ENCODE peak calls at places on chromosomes 4 and X, in four cellular contexts. M is lower leg skin, E is IMR-90, F is cardiac muscle cell. H is an unnamed sample.

GRCh38 chrX:1477229-1477628 is 24.5 kb upstream of the ASMTL start:
- DNase-seq in M (no peak), E (no peak), F (no peak), H (no peak)

GRCh38 chr4:153474251-153474650 is 8.1 kb downstream of the TMEM131L start:
- DNase-seq in M (no peak), E (no peak), F (no peak), H (no peak)

GRCh38 chr4:38523524-38524448 is 140.2 kb upstream of the KLF3 start:
- DNase-seq in M (peak), E (no peak), F (no peak), H (peak)

GRCh38 chr4:87050596-87050995 is 115.8 kb downstream of the AFF1 start:
- DNase-seq in M (no peak), E (no peak), F (peak), H (no peak)

GRCh38 chrX:154531626-154532025 is 15.0 kb downstream of the G6PD start:
- DNase-seq in M (no peak), E (peak), F (no peak), H (peak)

GRCh38 chr4:13527983-13528822 is 16.1 kb downstream of the NKX3-2 start:
- DNase-seq in M (no peak), E (no peak), F (no peak), H (no peak)

GRCh38 chrX:23398570-23398969 is 63.9 kb downstream of the PTCHD1 start:
- DNase-seq in M (no peak), E (no peak), F (no peak), H (no peak)

GRCh38 chr4:8709729-8710360 is 117.3 kb downstream of the CPZ start:
- DNase-seq in M (no peak), E (no peak), F (no peak), H (no peak)

GRCh38 chrX:25028726-25029125 is 13.0 kb upstream of the ARX start:
- DNase-seq in M (no peak), E (peak), F (peak), H (peak)

GRCh38 chrX:136168929-136169735 is 21.8 kb downstream of the FHL1 start:
- DNase-seq in M (no peak), E (peak), F (peak), H (peak)

GRCh38 chr4:56990109-56990508 is 11.4 kb downstream of the POLR2B start:
- DNase-seq in M (no peak), E (peak), F (peak), H (peak)

GRCh38 chr4:147683172-147683571 is 791 bp downstream of the PRMT9 start:
- DNase-seq in M (no peak), E (peak), F (peak), H (peak)

GRCh38 chrX:13387656-13388421 is 68.0 kb upstream of the ATXN3L start:
- DNase-seq in M (no peak), E (peak), F (no peak), H (peak)

GRCh38 chr4:59698041-59698440 is 1502.1 kb upstream of the ADGRL3 start:
- DNase-seq in M (no peak), E (no peak), F (no peak), H (no peak)

GRCh38 chrX:71667328-71668247 is at the start of gene LOC101059915:
- DNase-seq in M (no peak), E (no peak), F (no peak), H (no peak)

GRCh38 chr4:39975488-39976089 is 2.1 kb downstream of the PDS5A start:
- DNase-seq in M (no peak), E (peak), F (peak), H (peak)

GRCh38 chr4:78477276-78477675 is 74.3 kb upstream of the ANXA3 start:
- DNase-seq in M (no peak), E (peak), F (peak), H (peak)

GRCh38 chr4:26525136-26525535 is 34.9 kb upstream of the CCKAR start:
- DNase-seq in M (no peak), E (peak), F (peak), H (peak)

GRCh38 chrX:72620550-72621145 is 48.0 kb upstream of the HDAC8 start:
- DNase-seq in M (peak), E (peak), F (peak), H (peak)

GRCh38 chr4:123418486-123418931 is 21.9 kb downstream of the SPRY1 start:
- DNase-seq in M (no peak), E (peak), F (peak), H (peak)

GRCh38 chr4:164383187-164384181 is 370.4 kb upstream of the SMIM31 start:
- DNase-seq in M (no peak), E (peak), F (no peak), H (peak)

GRCh38 chrX:154988719-154989118 is 33.8 kb downstream of the F8 start:
- DNase-seq in M (no peak), E (no peak), F (no peak), H (no peak)

GRCh38 chr4:80240976-80241375 is 25.5 kb upstream of the FGF5 start:
- DNase-seq in M (no peak), E (peak), F (no peak), H (no peak)

GRCh38 chr4:82367438-82368097 is 6.2 kb downstream of the HNRNPD start:
- DNase-seq in M (no peak), E (no peak), F (no peak), H (no peak)

GRCh38 chr4:13700196-13701140 is 72.9 kb upstream of the BOD1L1 start:
- DNase-seq in M (no peak), E (peak), F (peak), H (peak)

GRCh38 chr4:42341518-42342026 is 55.7 kb upstream of the SHISA3 start:
- DNase-seq in M (no peak), E (peak), F (peak), H (peak)

GRCh38 chr4:183852910-183853555 is 52.1 kb upstream of the STOX2 start:
- DNase-seq in M (no peak), E (no peak), F (no peak), H (no peak)

GRCh38 chr4:159384619-159385018 is 281.7 kb downstream of the RAPGEF2 start:
- DNase-seq in M (no peak), E (no peak), F (no peak), H (peak)
- TF ChIP-seq CTCF in M (no peak), E (peak), F (peak), H (peak)

DNA sequence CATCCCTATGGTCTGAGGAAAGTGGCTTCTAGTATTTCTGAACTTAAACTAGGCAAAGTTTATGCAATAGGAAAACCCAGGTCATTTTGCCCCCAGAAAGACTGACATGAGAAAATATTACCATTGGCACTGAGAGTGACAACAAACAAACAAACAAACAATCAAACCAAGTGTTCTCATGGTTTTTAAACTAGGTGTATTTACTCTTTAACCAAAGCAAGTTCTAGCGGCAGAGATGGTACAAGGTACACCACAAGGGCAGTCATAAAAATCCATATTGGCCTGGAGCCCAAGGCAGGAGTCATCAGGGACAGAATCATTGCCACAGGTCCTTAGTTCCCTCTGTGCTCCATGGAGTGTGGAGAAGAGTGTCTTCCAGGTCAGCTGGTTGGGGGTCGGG is 26.0 kb upstream of the ENPEP start:
- DNase-seq in M (no peak), E (no peak), F (no peak), H (no peak)
- H3K4me3 ChIP-seq in M (no peak), E (no peak), F (no peak), H (no peak)

GRCh38 chrX:50910685-50911176 is at the start of gene BMP15:
- DNase-seq in M (no peak), E (no peak), F (no peak), H (no peak)

GRCh38 chrX:50903387-50904027 is 7.0 kb upstream of the BMP15 start:
- DNase-seq in M (no peak), E (peak), F (peak), H (peak)

DNA sequence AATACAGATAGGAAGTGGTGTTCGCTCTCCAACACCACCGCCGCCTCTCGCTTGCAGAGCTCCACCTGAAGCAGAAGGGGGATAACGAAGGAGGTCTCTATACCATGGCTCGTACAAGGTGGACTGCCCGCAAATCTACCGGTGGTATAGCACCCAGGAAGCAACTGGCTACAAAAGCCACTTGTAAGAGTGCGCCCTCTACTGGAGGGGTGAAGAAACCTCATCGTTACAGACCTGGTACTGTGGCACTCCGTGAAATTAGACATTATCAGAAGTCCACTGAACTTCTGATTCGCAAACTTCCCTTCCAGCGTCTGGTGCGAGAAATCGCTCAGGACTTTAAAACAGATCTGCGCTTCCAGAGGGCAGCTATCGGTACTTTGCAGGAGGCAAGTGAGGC is 5.2 kb upstream of the BMP15 start:
- DNase-seq in M (no peak), E (no peak), F (peak), H (no peak)
- TF ChIP-seq CTCF in M (no peak), E (no peak), F (peak), H (peak)

GRCh38 chr4:121690001-121690400 is 6.8 kb downstream of the ANXA5 start:
- DNase-seq in M (no peak), E (peak), F (peak), H (peak)
- H3K4me3 ChIP-seq in M (no peak), E (no peak), F (no peak), H (peak)

GRCh38 chr4:95120456-95120855 is 362.7 kb downstream of the BMPR1B start:
- DNase-seq in M (no peak), E (no peak), F (no peak), H (no peak)

GRCh38 chr4:95122001-95122400 is 364.2 kb downstream of the BMPR1B start:
- DNase-seq in M (no peak), E (no peak), F (no peak), H (no peak)

GRCh38 chr4:95129708-95130343 is 372.1 kb downstream of the BMPR1B start:
- DNase-seq in M (peak), E (peak), F (peak), H (peak)

GRCh38 chr4:95129036-95129435 is 371.3 kb downstream of the BMPR1B start:
- DNase-seq in M (no peak), E (no peak), F (peak), H (peak)

GRCh38 chr4:95124906-95125504 is 367.2 kb downstream of the BMPR1B start:
- DNase-seq in M (no peak), E (peak), F (peak), H (peak)
- TF ChIP-seq CTCF in M (no peak), E (peak), F (peak), H (peak)

DNA sequence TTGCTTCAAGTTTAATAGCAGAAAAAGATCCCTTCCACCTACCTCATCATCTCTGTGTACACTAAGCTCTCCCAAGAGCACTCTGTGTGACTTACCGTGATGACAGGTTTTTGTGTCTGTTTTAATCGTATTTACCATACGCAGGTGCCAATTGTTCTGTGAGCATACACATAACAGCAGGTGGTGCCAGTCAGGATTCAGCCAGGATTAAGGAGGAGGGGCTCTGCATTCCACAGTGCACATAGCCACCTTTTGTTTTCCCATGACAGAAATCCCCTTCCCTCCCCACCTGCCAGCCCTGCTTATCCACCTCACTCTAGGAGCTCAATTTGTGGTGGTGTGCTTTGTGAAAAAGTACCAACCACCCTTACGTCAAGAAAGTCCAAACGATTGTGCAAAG is 14.8 kb downstream of the ANK2 start:
- DNase-seq in M (no peak), E (no peak), F (no peak), H (no peak)
- H3K4me3 ChIP-seq in M (no peak), E (no peak), F (no peak), H (no peak)

DNA sequence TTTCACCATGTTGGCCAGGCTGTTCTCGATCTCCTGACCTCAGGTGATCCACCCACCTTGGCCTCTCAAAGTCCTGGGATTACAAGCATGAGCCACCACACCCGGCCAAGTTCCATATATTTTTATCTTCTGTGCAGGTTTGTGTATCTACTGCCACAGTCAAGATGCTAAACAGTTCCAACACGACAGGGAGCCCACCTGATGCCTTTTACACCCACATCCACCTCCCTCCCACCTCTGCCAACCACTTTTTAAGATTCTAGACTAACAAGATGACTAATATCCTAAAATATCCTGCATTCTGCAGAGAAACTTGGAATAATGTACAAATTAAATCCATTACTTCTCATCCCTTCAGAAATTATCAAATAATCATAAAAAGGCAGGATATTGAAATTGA is 19.3 kb upstream of the RPL34 start:
- DNase-seq in M (no peak), E (no peak), F (no peak), H (no peak)
- TF ChIP-seq CTCF in M (no peak), E (no peak), F (no peak), H (no peak)

GRCh38 chr4:6299875-6300274 is 30.2 kb downstream of the WFS1 start:
- DNase-seq in M (no peak), E (no peak), F (no peak), H (no peak)
- H3K4me3 ChIP-seq in M (no peak), E (no peak), F (no peak), H (no peak)

H was measured in choroid plexus epithelial cell.